ENCODE peak calls at places on chromosome 3, in five cellular contexts. V is A549; A is NCI-H1436; T is activated CD4-positive, alpha-beta T cell treated with anti-CD3 and anti-CD28 coated beads, Interleukin-2, amount 50 U/mL, for 48 hours; B is Caki2. H is an unnamed sample.

GRCh38 chr3:17741621-17742091 is 775 bp downstream of the TBC1D5 start:
- DNase-seq in V (no peak), A (no peak), T (no peak), B (no peak), H (peak)

GRCh38 chr3:38548154-38548931 is 52.2 kb downstream of the EXOG start:
- DNase-seq in V (no peak), A (no peak), T (no peak), B (no peak), H (no peak)

GRCh38 chr3:16177962-16178627 is 3.6 kb downstream of the GALNT15 start:
- DNase-seq in V (peak), A (no peak), T (peak), B (peak), H (peak)

GRCh38 chr3:28050895-28051294 is 190.5 kb upstream of the CMC1 start:
- DNase-seq in V (peak), A (no peak), T (peak), B (peak), H (peak)

GRCh38 chr3:24519368-24520100 is 24.9 kb upstream of the THRB start:
- DNase-seq in V (no peak), A (no peak), T (no peak), B (no peak), H (peak)

GRCh38 chr3:117622130-117622841 is 912.7 kb downstream of the TUSC7 start:
- DNase-seq in V (peak), A (peak), T (no peak), B (peak), H (no peak)

GRCh38 chr3:162041622-162042021 is 545.0 kb downstream of the OTOL1 start:
- DNase-seq in V (no peak), A (no peak), T (no peak), B (no peak), H (no peak)

GRCh38 chr3:68648494-68648893 is 283.9 kb downstream of the TAFA4 start:
- DNase-seq in V (no peak), A (no peak), T (no peak), B (no peak), H (no peak)

GRCh38 chr3:185959609-185960517 is 22.0 kb upstream of the TRA2B start:
- DNase-seq in V (peak), A (no peak), T (no peak), B (peak), H (peak)

GRCh38 chr3:52120576-52121458 is 33.4 kb downstream of the POC1A start:
- DNase-seq in V (no peak), A (no peak), T (no peak), B (no peak), H (no peak)

GRCh38 chr3:127587876-127588275 is 2.7 kb downstream of the TPRA1 start:
- DNase-seq in V (no peak), A (no peak), T (no peak), B (no peak), H (no peak)

GRCh38 chr3:20340324-20340928 is 154.4 kb upstream of the SGO1 start:
- DNase-seq in V (peak), A (peak), T (peak), B (peak), H (peak)

GRCh38 chr3:53346514-53346913 is 829 bp downstream of the DCP1A start:
- DNase-seq in V (peak), A (no peak), T (no peak), B (no peak), H (peak)

GRCh38 chr3:138771585-138771984 is 63.1 kb downstream of the PIK3CB start:
- DNase-seq in V (no peak), A (no peak), T (no peak), B (no peak), H (no peak)

GRCh38 chr3:66039590-66039887 is 821 bp upstream of the MAGI1 start:
- DNase-seq in V (peak), A (no peak), T (no peak), B (no peak), H (peak)

GRCh38 chr3:45988804-45989203 is 6.8 kb downstream of the FYCO1 start:
- DNase-seq in V (no peak), A (no peak), T (no peak), B (peak), H (no peak)

GRCh38 chr3:61132062-61132461 is 119.2 kb downstream of the FHIT start:
- DNase-seq in V (no peak), A (no peak), T (no peak), B (no peak), H (no peak)

GRCh38 chr3:153349138-153349499 is 187.1 kb downstream of the RAP2B start:
- DNase-seq in V (no peak), A (no peak), T (no peak), B (no peak), H (no peak)

GRCh38 chr3:181913254-181913653 is 201.5 kb downstream of the SOX2 start:
- DNase-seq in V (peak), A (no peak), T (no peak), B (no peak), H (no peak)

GRCh38 chr3:71142440-71143161 is 440.9 kb downstream of the FOXP1 start:
- DNase-seq in V (peak), A (no peak), T (no peak), B (peak), H (no peak)

GRCh38 chr3:105495021-105495420 is 128.3 kb downstream of the ALCAM start:
- DNase-seq in V (no peak), A (no peak), T (no peak), B (no peak), H (no peak)

GRCh38 chr3:76768912-76769311 is 271.0 kb upstream of the ROBO2 start:
- DNase-seq in V (no peak), A (no peak), T (no peak), B (no peak), H (no peak)

GRCh38 chr3:25355034-25355898 is 72.8 kb upstream of the RARB start:
- DNase-seq in V (no peak), A (no peak), T (no peak), B (no peak), H (no peak)

GRCh38 chr3:14764331-14765064 is 54.3 kb upstream of the FGD5 start:
- DNase-seq in V (no peak), A (no peak), T (no peak), B (no peak), H (no peak)

GRCh38 chr3:16407365-16407764 is 106.1 kb downstream of the RFTN1 start:
- DNase-seq in V (no peak), A (no peak), T (no peak), B (no peak), H (no peak)

GRCh38 chr3:15107075-15107947 is 8.4 kb upstream of the RBSN start:
- DNase-seq in V (no peak), A (no peak), T (no peak), B (no peak), H (no peak)

GRCh38 chr3:149641011-149641728 is 16.7 kb downstream of the WWTR1 start:
- DNase-seq in V (no peak), A (no peak), T (no peak), B (peak), H (no peak)

GRCh38 chr3:158522737-158523136 is 48.3 kb upstream of the MLF1 start:
- DNase-seq in V (no peak), A (no peak), T (no peak), B (no peak), H (no peak)

GRCh38 chr3:56919797-56920195 is 118.0 kb upstream of the ARHGEF3 start:
- DNase-seq in V (no peak), A (no peak), T (no peak), B (no peak), H (no peak)

GRCh38 chr3:136862611-136862951 is 573 bp downstream of the NCK1 start:
- DNase-seq in V (peak), A (peak), T (peak), B (peak), H (peak)

H was measured in K562.